ENCODE peak calls at places on chromosomes 13 and 19, in seven cellular contexts. V, P, Q, G, D, E and U are unnamed samples.

GRCh38 chr19:40921005-40921897 is 39.2 kb upstream of the CYP2A7 start:
- DNase-seq in V (peak; percentile 73), P (peak; percentile 26), Q (peak; percentile 35), G (peak; percentile 95), D (peak; percentile 66), E (peak; percentile 6), U (no peak)

GRCh38 chr19:52234406-52234805 is 35.0 kb upstream of the ZNF766 start:
- DNase-seq in V (no peak), P (no peak), Q (no peak), G (no peak), D (no peak), E (no peak), U (no peak)

GRCh38 chr13:44837250-44837649 is 152.0 kb downstream of the NUFIP1 start:
- DNase-seq in V (no peak), P (no peak), Q (no peak), G (peak; percentile 52), D (no peak), E (peak; percentile 24), U (no peak)

GRCh38 chr19:290539-291521 is at the start of gene PLPP2:
- DNase-seq in V (peak; percentile 94), P (no peak), Q (peak; percentile 88), G (no peak), D (peak; percentile 86), E (peak; percentile 23), U (no peak)

GRCh38 chr19:13838943-13839192 is 38.1 kb upstream of the NANOS3 start:
- DNase-seq in V (no peak), P (no peak), Q (no peak), G (no peak), D (no peak), E (no peak), U (no peak)

GRCh38 chr13:37136187-37136586 is 30.7 kb upstream of the CSNK1A1L start:
- DNase-seq in V (no peak), P (no peak), Q (no peak), G (no peak), D (no peak), E (no peak), U (no peak)

GRCh38 chr13:33125821-33126570 is 109.8 kb downstream of the KL start:
- DNase-seq in V (peak; percentile 73), P (peak; percentile 64), Q (peak; percentile 40), G (peak; percentile 90), D (no peak), E (peak; percentile 95), U (peak; percentile 75)

GRCh38 chr13:111518161-111518791 is 197.8 kb downstream of the TEX29 start:
- DNase-seq in V (no peak), P (no peak), Q (no peak), G (no peak), D (no peak), E (no peak), U (no peak)

GRCh38 chr13:65445340-65445739 is 1784.8 kb downstream of the PCDH9 start:
- DNase-seq in V (no peak), P (no peak), Q (no peak), G (no peak), D (no peak), E (no peak), U (no peak)

GRCh38 chr13:25686831-25687495 is 315.2 kb downstream of the ATP8A2 start:
- DNase-seq in V (no peak), P (no peak), Q (no peak), G (no peak), D (no peak), E (no peak), U (no peak)

GRCh38 chr13:71454509-71454908 is 412.5 kb downstream of the DACH1 start:
- DNase-seq in V (no peak), P (no peak), Q (no peak), G (no peak), D (no peak), E (no peak), U (no peak)

GRCh38 chr13:113761136-113761535 is 2.1 kb downstream of the TMEM255B start:
- DNase-seq in V (no peak), P (no peak), Q (no peak), G (no peak), D (no peak), E (no peak), U (peak; percentile 27)

GRCh38 chr19:33998739-33999345 is 173.5 kb upstream of the LSM14A start:
- DNase-seq in V (no peak), P (no peak), Q (no peak), G (peak; percentile 47), D (no peak), E (peak; percentile 26), U (no peak)

GRCh38 chr13:27997904-27998522 is 9.5 kb upstream of the URAD start:
- DNase-seq in V (no peak), P (peak; percentile 81), Q (no peak), G (peak; percentile 59), D (peak; percentile 49), E (peak; percentile 34), U (no peak)

DNA sequence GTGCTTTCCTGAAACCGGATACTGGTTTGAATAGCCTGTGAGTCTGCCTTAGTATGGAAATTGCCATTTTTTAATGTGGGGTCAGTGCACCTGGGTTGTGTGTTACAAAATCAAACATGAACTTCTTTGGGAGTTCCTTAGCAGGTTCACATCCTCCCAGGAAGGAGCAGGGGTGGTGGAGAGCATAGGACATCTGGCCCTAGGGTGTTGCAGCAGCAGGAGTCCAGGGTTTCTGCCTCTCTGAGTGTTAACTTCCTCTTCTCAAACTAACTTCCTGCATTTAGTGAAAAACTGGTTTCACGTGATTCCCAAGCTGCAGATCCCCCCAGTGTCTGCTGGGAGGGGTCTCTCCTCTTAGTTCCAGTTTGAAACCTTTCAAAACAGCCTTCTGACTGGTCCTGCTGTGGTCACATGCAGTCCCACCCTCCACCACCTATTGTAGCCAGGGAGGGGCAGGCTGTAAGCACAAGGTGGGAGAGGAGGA is 7.2 kb downstream of the RNASEH2B start:
- DNase-seq in V (no peak), P (no peak), Q (no peak), G (no peak), D (no peak), E (no peak), U (no peak)
- H3K4me3 ChIP-seq in V (no peak overlapping the region), P (no peak overlapping the region), Q (no peak overlapping the region), G (no peak overlapping the region), D (no peak overlapping the region), E (no peak overlapping the region), U (no peak overlapping the region)

GRCh38 chr19:46753420-46754155 is 7.3 kb upstream of the STRN4 start:
- DNase-seq in V (peak; percentile 48), P (peak; percentile 68), Q (peak; percentile 62), G (peak; percentile 51), D (peak; percentile 77), E (no peak), U (peak; percentile 46)
- H3K27me3 ChIP-seq in V (no peaks in the 10 kb centered on the region), P (no peaks in the 10 kb centered on the region), Q (no peaks in the 10 kb centered on the region), G (no peaks in the 10 kb centered on the region), D (no peaks in the 10 kb centered on the region), E (no peaks in the 10 kb centered on the region), U (no peaks in the 10 kb centered on the region)

DNA sequence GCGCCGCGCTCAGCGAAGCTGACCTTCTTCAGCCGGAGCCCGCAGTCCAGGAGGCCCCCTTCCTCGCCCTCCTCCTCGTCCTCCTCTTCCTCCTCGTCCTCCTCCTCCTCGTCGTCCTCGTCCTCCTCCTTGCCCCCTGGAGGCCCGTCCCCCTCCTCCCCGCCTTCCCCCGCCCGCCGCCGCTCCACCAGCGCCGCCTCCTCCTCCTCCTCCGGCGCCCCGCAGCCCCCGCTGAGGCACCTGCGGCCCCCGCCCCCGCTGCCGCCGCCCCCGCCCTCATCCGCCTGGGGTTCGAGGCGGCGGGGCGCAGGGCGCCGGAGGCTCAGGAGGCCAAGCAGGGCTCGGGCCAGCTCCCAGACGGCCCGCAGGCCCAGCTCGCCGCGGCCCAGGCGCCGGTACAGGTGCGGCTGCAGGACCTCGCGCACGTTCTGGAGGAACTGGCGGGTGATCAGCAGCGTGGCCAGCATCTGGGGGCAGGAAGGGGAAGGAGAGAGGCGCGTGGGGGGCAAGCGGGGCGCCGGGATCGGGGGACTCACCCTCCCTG is 6.1 kb downstream of the ANO8 start:
- DNase-seq in V (no peak), P (no peak), Q (no peak), G (no peak), D (no peak), E (no peak), U (no peak)
- H3K4me3 ChIP-seq in V (peak overlapping the region; percentile 79), P (peak overlapping the region; percentile 48), Q (peak overlapping the region; percentile 40), G (no peak overlapping the region), D (peak overlapping the region; percentile 28), E (no peak overlapping the region), U (no peak overlapping the region)

DNA sequence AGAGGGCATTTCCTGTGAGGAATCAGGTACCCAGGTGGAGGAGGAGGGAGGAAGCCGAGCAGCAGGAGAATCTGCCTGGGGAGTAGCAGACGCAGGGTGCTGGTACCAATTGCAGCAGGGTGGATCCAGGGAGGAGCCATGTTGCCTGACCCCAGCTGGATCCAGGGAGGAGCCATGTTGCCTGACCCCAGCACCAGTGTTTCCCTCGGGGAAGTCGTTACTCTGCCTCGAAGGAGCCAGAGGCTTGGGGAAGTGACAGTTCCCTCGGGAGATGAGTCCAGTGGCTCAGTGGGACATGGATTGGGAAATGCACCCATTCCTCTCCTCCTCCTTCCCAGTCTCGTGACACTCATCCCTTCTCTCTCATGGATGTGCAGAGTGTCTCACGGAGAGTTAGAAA is 31.5 kb downstream of the LAIR2 start:
- DNase-seq in V (no peak), P (no peak), Q (no peak), G (no peak), D (no peak), E (no peak), U (no peak)
- H3K27me3 ChIP-seq in V (peaks cover 96% of the 10 kb centered on the region), P (no peaks in the 10 kb centered on the region), Q (no peaks in the 10 kb centered on the region), G (peaks cover 93% of the 10 kb centered on the region), D (peaks cover 5% of the 10 kb centered on the region), E (no peaks in the 10 kb centered on the region), U (no peaks in the 10 kb centered on the region)